ENCODE peak calls at places on chromosomes 2 and 18, in six cellular contexts. S is HFFc6; A is GM10248; H is fibroblast of gingiva; Y is activated naive CD8-positive, alpha-beta T cell treated with anti-CD3 and anti-CD28 coated beads, Interleukin-2, amount 50 U/mL, for 24 hours; V is NCI-H1417. C is an unnamed sample.
A peak's percentile ranks its signal among the peaks of the same experiment; 100 is the strongest.

GRCh38 chr2:133821107-133821760 is 253.0 kb upstream of the NCKAP5 start:
- DNase-seq in S (peak; percentile 71), A (no peak), H (peak; percentile 19), Y (no peak), V (no peak), C (no peak)

GRCh38 chr2:139259422-139260051 is 479.3 kb upstream of the NXPH2 start:
- DNase-seq in S (no peak), A (no peak), H (no peak), Y (no peak), V (no peak), C (no peak)

GRCh38 chr2:237354930-237355329 is 59.0 kb downstream of the COL6A3 start:
- DNase-seq in S (peak; percentile 68), A (no peak), H (peak; percentile 46), Y (no peak), V (no peak), C (no peak)

GRCh38 chr2:165401285-165401852 is 68.1 kb upstream of the CSRNP3 start:
- DNase-seq in S (peak; percentile 55), A (peak; percentile 20), H (peak; percentile 74), Y (no peak), V (peak; percentile 54), C (peak; percentile 7)

GRCh38 chr18:80241919-80242777 is 5.2 kb downstream of the PARD6G start:
- DNase-seq in S (no peak), A (no peak), H (no peak), Y (no peak), V (no peak), C (no peak)

GRCh38 chr2:142822190-142822589 is 55.3 kb upstream of the KYNU start:
- DNase-seq in S (no peak), A (no peak), H (peak; percentile 18), Y (no peak), V (no peak), C (no peak)

GRCh38 chr2:54803783-54804758 is 80.6 kb downstream of the EML6 start:
- DNase-seq in S (no peak), A (no peak), H (no peak), Y (no peak), V (no peak), C (no peak)

GRCh38 chr2:197873293-197873701 is 68.9 kb downstream of the PLCL1 start:
- DNase-seq in S (peak; percentile 63), A (no peak), H (no peak), Y (no peak), V (peak; percentile 18), C (no peak)

GRCh38 chr2:143321994-143322393 is 192.8 kb downstream of the ARHGAP15 start:
- DNase-seq in S (no peak), A (no peak), H (no peak), Y (no peak), V (no peak), C (no peak)

GRCh38 chr2:102509749-102510148 is 36.7 kb downstream of the SLC9A4 start:
- DNase-seq in S (no peak), A (no peak), H (no peak), Y (no peak), V (no peak), C (peak; percentile 35)

GRCh38 chr2:7812231-7812995 is 869.4 kb upstream of the ID2 start:
- DNase-seq in S (peak; percentile 72), A (no peak), H (peak; percentile 37), Y (no peak), V (no peak), C (no peak)

GRCh38 chr2:211745295-211746097 is 793.1 kb downstream of the ERBB4 start:
- DNase-seq in S (peak; percentile 42), A (peak; percentile 50), H (peak; percentile 56), Y (peak; percentile 12), V (peak; percentile 79), C (peak; percentile 25)

GRCh38 chr2:19028617-19029016 is 329.8 kb downstream of the OSR1 start:
- DNase-seq in S (no peak), A (no peak), H (no peak), Y (no peak), V (no peak), C (no peak)

GRCh38 chr2:74552914-74553811 is 579 bp downstream of the LOXL3 start:
- DNase-seq in S (no peak), A (peak; percentile 61), H (peak; percentile 52), Y (no peak), V (peak; percentile 66), C (no peak)

GRCh38 chr2:159209341-159210306 is 76.9 kb downstream of the WDSUB1 start:
- DNase-seq in S (no peak), A (no peak), H (no peak), Y (peak; percentile 24), V (no peak), C (no peak)

GRCh38 chr2:114450639-114451038 is 8.2 kb downstream of the DPP10 start:
- DNase-seq in S (no peak), A (no peak), H (no peak), Y (no peak), V (peak; percentile 13), C (no peak)

GRCh38 chr2:6917071-6917760 is at the start of gene RNF144A:
- DNase-seq in S (no peak), A (peak; percentile 88), H (peak; percentile 53), Y (peak; percentile 83), V (peak; percentile 75), C (peak; percentile 90)

C was measured in germinal center.